ENCODE peak calls at places on chromosomes 5 and 9, in eight cellular contexts. X is HTR-8/SVneo; Z is stimulated activated CD4-positive, alpha-beta T cell treated with anti-CD3 and anti-CD28 coated beads, Interleukin-12 subunit alpha, Interleukin-12 subunit beta, amount 100 ng/mL, for 24 hours; M is NCI-H1436; K is anterior cingulate cortex; L is GM06990; R is effector memory CD8-positive, alpha-beta T cell; B is HFFc6. V is an unnamed sample.

GRCh38 chr5:76811214-76811613 is 7.6 kb upstream of the F2RL1 start:
- DNase-seq in R (no peak), L (no peak), M (no peak), X (no peak), K (no peak), Z (no peak), B (peak), V (no peak)

GRCh38 chr9:89021154-89021803 is 30.0 kb downstream of the S1PR3 start:
- DNase-seq in R (no peak), Z (no peak), M (no peak), X (peak), B (peak), K (no peak), L (no peak), V (peak)

GRCh38 chr5:109743770-109744212 is 54.1 kb downstream of the MAN2A1 start:
- DNase-seq in L (no peak), M (no peak), K (peak), Z (no peak), B (peak), X (peak), R (no peak), V (peak)

GRCh38 chr5:6181871-6182270 is 196.5 kb downstream of the MED10 start:
- DNase-seq in Z (no peak), L (no peak), X (no peak), B (no peak), M (no peak), R (no peak), K (no peak), V (no peak)

GRCh38 chr9:123355761-123356520 is at the start of gene CRB2:
- DNase-seq in X (no peak), L (no peak), B (no peak), Z (no peak), K (peak), M (no peak), R (no peak), V (no peak)

GRCh38 chr5:51479840-51480239 is 96.6 kb downstream of the ISL1 start:
- DNase-seq in K (no peak), X (no peak), M (no peak), L (no peak), R (no peak), B (no peak), Z (no peak), V (no peak)

GRCh38 chr9:83630938-83631457 is 8.1 kb downstream of the IDNK start:
- DNase-seq in K (no peak), R (no peak), L (no peak), Z (no peak), B (no peak), M (no peak), X (no peak), V (no peak)

GRCh38 chr5:56941981-56942380 is 9.9 kb downstream of the MIER3 start:
- DNase-seq in B (peak), K (no peak), M (no peak), Z (no peak), R (no peak), X (no peak), L (no peak), V (no peak)

GRCh38 chr9:37119360-37119759 is 1.0 kb upstream of the ZCCHC7 start:
- DNase-seq in R (no peak), M (no peak), B (no peak), X (no peak), Z (no peak), L (no peak), K (no peak), V (no peak)

GRCh38 chr5:75062925-75063531 is 10.7 kb upstream of the GCNT4 start:
- DNase-seq in X (no peak), Z (no peak), K (no peak), R (no peak), L (no peak), M (no peak), B (no peak), V (no peak)

GRCh38 chr5:44774279-44774880 is 34.4 kb upstream of the MRPS30 start:
- DNase-seq in B (peak), R (no peak), L (no peak), Z (no peak), K (no peak), M (peak), X (peak), V (peak)

GRCh38 chr5:76785493-76785892 is 33.3 kb upstream of the F2RL1 start:
- DNase-seq in R (no peak), M (no peak), K (no peak), B (peak), Z (no peak), X (peak), L (no peak), V (peak)

GRCh38 chr5:176736271-176736965 is 73.9 kb upstream of the UNC5A start:
- DNase-seq in M (no peak), R (no peak), Z (no peak), B (no peak), K (no peak), X (no peak), L (no peak), V (no peak)

GRCh38 chr5:176901260-176902101 is 2.3 kb upstream of the HK3 start:
- DNase-seq in M (no peak), R (no peak), K (no peak), L (peak), B (no peak), Z (no peak), X (no peak), V (no peak)

GRCh38 chr9:76216161-76216649 is 178.0 kb downstream of the RFK start:
- DNase-seq in Z (no peak), X (peak), B (peak), R (no peak), M (no peak), L (no peak), K (no peak), V (peak)

GRCh38 chr5:17190242-17190778 is 27.1 kb upstream of the BASP1 start:
- DNase-seq in B (peak), X (peak), K (no peak), Z (no peak), M (no peak), L (peak), R (no peak), V (peak)

GRCh38 chr9:2963307-2963706 is 119.4 kb upstream of the PUM3 start:
- DNase-seq in Z (no peak), X (no peak), M (no peak), B (no peak), L (no peak), K (no peak), R (no peak), V (no peak)

GRCh38 chr9:94623253-94623652 is 16.1 kb downstream of the FBP1 start:
- DNase-seq in K (no peak), R (no peak), X (no peak), B (no peak), M (peak), Z (peak), L (peak), V (peak)

GRCh38 chr9:87148391-87149237 is 201.3 kb upstream of the GAS1 start:
- DNase-seq in L (no peak), X (peak), B (peak), R (no peak), K (peak), M (no peak), Z (no peak), V (no peak)

GRCh38 chr9:129497064-129497836 is 123.7 kb downstream of the C9orf50 start:
- DNase-seq in X (peak), R (no peak), L (no peak), M (peak), B (peak), Z (no peak), K (peak), V (no peak)

GRCh38 chr9:81613002-81613750 is 76.2 kb downstream of the TLE1 start:
- DNase-seq in M (no peak), K (peak), X (no peak), Z (no peak), L (no peak), B (peak), R (no peak), V (no peak)

V was measured in A549.